ENCODE peak calls at places on chromosomes 5 and 9, in four cellular contexts. S, Z, P and K are unnamed samples.

GRCh38 chr5:7638456-7638855 is 212.5 kb downstream of the CFAP90 start:
- DNase-seq in S (no peak), Z (no peak), P (no peak), K (no peak)

GRCh38 chr9:4413856-4414255 is 76.4 kb upstream of the SLC1A1 start:
- DNase-seq in S (no peak), Z (no peak), P (no peak), K (no peak)

GRCh38 chr5:64635056-64635686 is 55.1 kb upstream of the SHISAL2B start:
- DNase-seq in S (no peak), Z (peak; percentile 31), P (peak; percentile 29), K (no peak)

GRCh38 chr5:132073231-132074013 is at the start of gene CSF2:
- DNase-seq in S (peak; percentile 53), Z (peak; percentile 60), P (no peak), K (no peak)

GRCh38 chr5:111997308-111998159 is 240.5 kb upstream of the NREP start:
- DNase-seq in S (no peak), Z (peak; percentile 98), P (peak; percentile 98), K (no peak)

GRCh38 chr5:36334315-36334714 is 32.6 kb upstream of the RANBP3L start:
- DNase-seq in S (no peak), Z (no peak), P (no peak), K (no peak)

GRCh38 chr5:167783145-167783817 is 508.2 kb upstream of the WWC1 start:
- DNase-seq in S (no peak), Z (no peak), P (no peak), K (no peak)

GRCh38 chr9:116547729-116548426 is 139.2 kb upstream of the TRIM32 start:
- DNase-seq in S (no peak), Z (no peak), P (no peak), K (no peak)

GRCh38 chr9:117153021-117153420 is 261.8 kb downstream of the ASTN2 start:
- DNase-seq in S (no peak), Z (peak; percentile 71), P (peak; percentile 3), K (no peak)

GRCh38 chr5:57937501-57937900 is 454.9 kb upstream of the ACTBL2 start:
- DNase-seq in S (no peak), Z (no peak), P (peak; percentile 53), K (no peak)

GRCh38 chr9:94805585-94805984 is 79.1 kb downstream of the AOPEP start:
- DNase-seq in S (no peak), Z (peak; percentile 98), P (peak; percentile 45), K (peak; percentile 53)

GRCh38 chr5:111083323-111083722 is 8.8 kb upstream of the WDR36 start:
- DNase-seq in S (no peak), Z (no peak), P (no peak), K (no peak)

GRCh38 chr9:12708562-12709298 is 15.5 kb downstream of the TYRP1 start:
- DNase-seq in S (no peak), Z (no peak), P (no peak), K (peak; percentile 67)

GRCh38 chr5:96336351-96336985 is 96.6 kb downstream of the PCSK1 start:
- DNase-seq in S (peak; percentile 68), Z (no peak), P (peak; percentile 80), K (peak; percentile 64)

GRCh38 chr9:74220327-74220726 is 276.8 kb upstream of the RORB start:
- DNase-seq in S (no peak), Z (no peak), P (no peak), K (no peak)

GRCh38 chr5:127910307-127910956 is 173.1 kb upstream of the SLC12A2 start:
- DNase-seq in S (no peak), Z (no peak), P (no peak), K (no peak)

GRCh38 chr5:97164846-97165245 is 18.2 kb downstream of the RIOK2 start:
- DNase-seq in S (no peak), Z (peak; percentile 31), P (no peak), K (no peak)

GRCh38 chr5:139847790-139848507 is 52.3 kb downstream of the PSD2 start:
- DNase-seq in S (peak; percentile 76), Z (no peak), P (no peak), K (no peak)

GRCh38 chr9:79975471-79976316 is 403.9 kb downstream of the TLE4 start:
- DNase-seq in S (no peak), Z (no peak), P (no peak), K (no peak)

GRCh38 chr9:34610434-34611206 is 1.3 kb downstream of the RPP25L start:
- DNase-seq in S (no peak), Z (no peak), P (no peak), K (no peak)